ENCODE peak calls at places on chromosomes 12 and 14, in four cellular contexts. H is NCI-H1930, Z is dorsolateral prefrontal cortex, O is retina. B is an unnamed sample.

GRCh38 chr12:117685115-117685926 is 283.5 kb downstream of the KSR2 start:
- DNase-seq in H (no peak), Z (no peak), O (no peak), B (no peak)

GRCh38 chr12:106078358-106079025 is 60.3 kb downstream of the NUAK1 start:
- DNase-seq in H (no peak), Z (peak; percentile 83), O (no peak), B (peak; percentile 87)

GRCh38 chr12:32312049-32312670 is 87.2 kb upstream of the FGD4 start:
- DNase-seq in H (peak; percentile 62), Z (no peak), O (peak; percentile 39), B (peak; percentile 61)

GRCh38 chr12:130765186-130765659 is 49.1 kb upstream of the RIMBP2 start:
- DNase-seq in H (no peak), Z (no peak), O (no peak), B (no peak)

GRCh38 chr12:124201248-124201647 is 93.6 kb upstream of the RFLNA start:
- DNase-seq in H (no peak), Z (no peak), O (no peak), B (no peak)

GRCh38 chr12:116018282-116018681 is 259.2 kb downstream of the MED13L start:
- DNase-seq in H (no peak), Z (no peak), O (no peak), B (no peak)

GRCh38 chr14:69569859-69570258 is 4.8 kb downstream of the CCDC177 start:
- DNase-seq in H (no peak), Z (no peak), O (no peak), B (no peak)

GRCh38 chr14:75182820-75183219 is 6.4 kb upstream of the TMED10 start:
- DNase-seq in H (no peak), Z (no peak), O (no peak), B (no peak)

GRCh38 chr12:103247531-103247930 is 248.2 kb downstream of the C12orf42 start:
- DNase-seq in H (no peak), Z (no peak), O (no peak), B (no peak)

GRCh38 chr12:92210062-92210461 is 64.4 kb upstream of the BTG1 start:
- DNase-seq in H (no peak), Z (no peak), O (no peak), B (no peak)

GRCh38 chr12:26281320-26281719 is 85.9 kb downstream of the SSPN start:
- DNase-seq in H (no peak), Z (no peak), O (no peak), B (no peak)

GRCh38 chr14:100573009-100573756 is 14.0 kb downstream of the BEGAIN start:
- DNase-seq in H (no peak), Z (no peak), O (no peak), B (no peak)

GRCh38 chr12:4134833-4135597 is 138.5 kb upstream of the CCND2 start:
- DNase-seq in H (no peak), Z (no peak), O (peak; percentile 33), B (no peak)

GRCh38 chr14:45868863-45869262 is 615.9 kb upstream of the MIS18BP1 start:
- DNase-seq in H (no peak), Z (no peak), O (no peak), B (no peak)

GRCh38 chr14:81401420-81402122 is 1.4 kb upstream of the STON2 start:
- DNase-seq in H (no peak), Z (no peak), O (no peak), B (no peak)

GRCh38 chr14:92470215-92470614 is 43.4 kb upstream of the RIN3 start:
- DNase-seq in H (no peak), Z (no peak), O (no peak), B (no peak)

GRCh38 chr12:11446372-11446771 is 51.0 kb upstream of the PRB2 start:
- DNase-seq in H (no peak), Z (no peak), O (no peak), B (no peak)

GRCh38 chr12:120741476-120742206 is 16.0 kb downstream of the ACADS start:
- DNase-seq in H (no peak), Z (no peak), O (no peak), B (no peak)

GRCh38 chr12:132866251-132866828 is 21.1 kb downstream of the CHFR start:
- DNase-seq in H (no peak), Z (no peak), O (no peak), B (no peak)

GRCh38 chr14:102772781-102773570 is 4.3 kb upstream of the TRAF3 start:
- DNase-seq in H (no peak), Z (no peak), O (no peak), B (no peak)

GRCh38 chr12:78928200-78929074 is 63.9 kb downstream of the SYT1 start:
- DNase-seq in H (no peak), Z (no peak), O (no peak), B (no peak)

GRCh38 chr12:72467985-72468384 is 195.8 kb downstream of the TRHDE start:
- DNase-seq in H (no peak), Z (no peak), O (no peak), B (no peak)

GRCh38 chr12:132023658-132024057 is 73.9 kb downstream of the EP400 start:
- DNase-seq in H (no peak), Z (no peak), O (no peak), B (no peak)

GRCh38 chr12:12881495-12881894 is 9.9 kb upstream of the GPRC5A start:
- DNase-seq in H (no peak), Z (no peak), O (no peak), B (no peak)

GRCh38 chr12:113135178-113136127 is at the start of gene RASAL1:
- DNase-seq in H (peak; percentile 67), Z (no peak), O (no peak), B (no peak)

GRCh38 chr12:19088576-19088975 is 41.0 kb upstream of the PLEKHA5 start:
- DNase-seq in H (no peak), Z (no peak), O (peak; percentile 5), B (no peak)

GRCh38 chr12:62530596-62530995 is 64.0 kb downstream of the MON2 start:
- DNase-seq in H (no peak), Z (no peak), O (no peak), B (no peak)

GRCh38 chr14:64910847-64911495 is 3.3 kb upstream of the CHURC1 start:
- DNase-seq in H (peak; percentile 18), Z (no peak), O (no peak), B (peak; percentile 31)

GRCh38 chr12:53748072-53748840 is 3.5 kb downstream of the CISTR start:
- DNase-seq in H (no peak), Z (no peak), O (peak; percentile 78), B (no peak)

GRCh38 chr12:26701604-26702215 is 131.3 kb downstream of the ITPR2 start:
- DNase-seq in H (peak; percentile 67), Z (no peak), O (no peak), B (peak; percentile 24)

GRCh38 chr14:70118064-70118463 is 70.7 kb downstream of the SLC8A3 start:
- DNase-seq in H (no peak), Z (no peak), O (no peak), B (no peak)

GRCh38 chr12:56634242-56634836 is 4.2 kb upstream of the BAZ2A start:
- DNase-seq in H (peak; percentile 16), Z (no peak), O (peak; percentile 53), B (no peak)

GRCh38 chr12:114943601-114944000 is 259.6 kb upstream of the TBX3 start:
- DNase-seq in H (no peak), Z (no peak), O (no peak), B (no peak)

GRCh38 chr14:62957562-62957961 is 87.7 kb downstream of the KCNH5 start:
- DNase-seq in H (no peak), Z (no peak), O (no peak), B (no peak)

GRCh38 chr14:105601360-105602242 is 75.2 kb downstream of the TMEM121 start:
- DNase-seq in H (no peak), Z (no peak), O (no peak), B (no peak)

GRCh38 chr14:75454963-75455546 is 27.2 kb downstream of the JDP2 start:
- DNase-seq in H (no peak), Z (no peak), O (no peak), B (peak; percentile 47)

GRCh38 chr12:71865166-71865713 is 25.7 kb downstream of the TBC1D15 start:
- DNase-seq in H (no peak), Z (no peak), O (no peak), B (no peak)

GRCh38 chr12:59164991-59165718 is 244.9 kb upstream of the LRIG3 start:
- DNase-seq in H (no peak), Z (no peak), O (peak; percentile 29), B (no peak)

GRCh38 chr12:69330475-69331473 is 17.4 kb upstream of the LYZ start:
- DNase-seq in H (no peak), Z (no peak), O (peak; percentile 57), B (no peak)